ENCODE peak calls at places on chromosomes 11 and 22, in ten cellular contexts. L is mucosa of descending colon, J is fibroblast of lung, N is Peyer's patch, W is heart left ventricle, V is AG04450, H is lung, G is right atrium auricular region, T is cardiac fibroblast, K is fibroblast of mammary gland. F is an unnamed sample.

GRCh38 chr11:67301951-67302516 is 1.3 kb upstream of the SSH3 start:
- DNase-seq in L (peak), J (peak), N (no peak), W (peak), V (peak), H (no peak), G (peak), T (peak), K (peak), F (no peak)

GRCh38 chr11:10693509-10694071 is at the start of gene IRAG1:
- DNase-seq in L (peak), J (peak), N (no peak), W (peak), V (peak), H (no peak), G (no peak), T (peak), K (peak), F (no peak)

GRCh38 chr11:43904737-43905515 is 24.3 kb downstream of the ALKBH3 start:
- DNase-seq in L (no peak), J (peak), N (no peak), W (no peak), V (no peak), H (no peak), G (no peak), T (peak), K (peak), F (peak)

GRCh38 chr11:70735976-70736375 is 337.6 kb downstream of the CTTN start:
- DNase-seq in L (no peak), J (no peak), N (no peak), W (no peak), V (no peak), H (no peak), G (no peak), T (no peak), K (no peak), F (no peak)

GRCh38 chr11:40354121-40354520 is 1105.3 kb downstream of the LRRC4C start:
- DNase-seq in L (no peak), J (no peak), N (no peak), W (no peak), V (no peak), H (no peak), G (no peak), T (no peak), K (no peak), F (no peak)

GRCh38 chr22:22810018-22810427 is 77.6 kb upstream of the IGLL5 start:
- DNase-seq in L (peak), J (peak), N (peak), W (no peak), V (no peak), H (peak), G (no peak), T (peak), K (no peak), F (no peak)

GRCh38 chr11:127993788-127994187 is 593.6 kb downstream of the ETS1 start:
- DNase-seq in L (no peak), J (no peak), N (no peak), W (no peak), V (no peak), H (no peak), G (no peak), T (no peak), K (no peak), F (no peak)

GRCh38 chr11:100546714-100547113 is 140.4 kb upstream of the ARHGAP42 start:
- DNase-seq in L (peak), J (peak), N (no peak), W (no peak), V (no peak), H (no peak), G (no peak), T (peak), K (peak), F (peak)

GRCh38 chr22:18005201-18005926 is 19.0 kb downstream of the MICAL3 start:
- DNase-seq in L (no peak), J (no peak), N (peak), W (no peak), V (no peak), H (no peak), G (no peak), T (no peak), K (no peak), F (no peak)

GRCh38 chr22:29872989-29873388 is 10.0 kb upstream of the MTMR3 start:
- DNase-seq in L (no peak), J (no peak), N (no peak), W (no peak), V (no peak), H (no peak), G (no peak), T (no peak), K (no peak), F (no peak)

GRCh38 chr22:26553056-26553752 is 36.7 kb downstream of the TPST2 start:
- DNase-seq in L (no peak), J (peak), N (no peak), W (no peak), V (peak), H (no peak), G (no peak), T (peak), K (peak), F (peak)

GRCh38 chr11:45933846-45934579 is 11.6 kb downstream of the LARGE2 start:
- DNase-seq in L (no peak), J (no peak), N (no peak), W (no peak), V (no peak), H (no peak), G (no peak), T (no peak), K (no peak), F (no peak)
- H3K4me3 ChIP-seq in L (no peak), J (no peak), N (no peak), W (no peak), V (no peak), H (no peak), G (no peak), T (no peak), K (no peak), F (no peak)

GRCh38 chr11:86202013-86202336 is 42.6 kb upstream of the EED start:
- DNase-seq in L (no peak), J (no peak), N (no peak), W (no peak), V (no peak), H (no peak), G (no peak), T (no peak), K (no peak), F (no peak)
- H3K4me3 ChIP-seq in L (no peak), J (peak), N (peak), W (no peak), V (no peak), H (no peak), G (peak), T (no peak), K (peak), F (no peak)

DNA sequence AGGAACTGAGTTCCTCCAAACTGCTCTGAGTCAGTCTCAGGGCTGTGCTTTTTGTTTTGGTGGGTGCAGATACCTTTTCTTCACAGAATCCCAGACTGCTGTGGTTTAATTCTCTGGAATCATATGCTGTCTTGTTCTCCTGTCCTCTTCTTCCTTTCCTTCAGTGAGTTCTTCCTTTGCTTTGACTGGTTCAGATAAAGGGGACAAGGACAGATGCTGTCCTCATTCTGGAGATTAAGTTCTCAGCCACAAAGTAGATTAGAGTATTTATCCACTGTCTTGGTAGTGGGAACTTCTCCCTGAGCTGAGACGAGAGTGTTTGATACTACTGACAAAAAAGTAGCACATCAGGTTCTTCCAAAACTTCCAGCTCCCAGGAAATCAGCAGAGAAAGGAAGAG is 13.3 kb downstream of the ZDHHC5 start:
- DNase-seq in L (no peak), J (no peak), N (no peak), W (no peak), V (no peak), H (no peak), G (no peak), T (no peak), K (no peak), F (no peak)
- H3K4me3 ChIP-seq in L (no peak), J (no peak), N (no peak), W (no peak), V (no peak), H (no peak), G (no peak), T (no peak), K (no peak), F (no peak)

GRCh38 chr11:109553284-109553683 is 131.3 kb downstream of the C11orf87 start:
- DNase-seq in L (no peak), J (no peak), N (no peak), W (no peak), V (no peak), H (no peak), G (no peak), T (no peak), K (no peak), F (no peak)
- H3K4me3 ChIP-seq in L (no peak), J (no peak), N (no peak), W (no peak), V (no peak), H (no peak), G (no peak), T (no peak), K (no peak), F (no peak)

GRCh38 chr22:41417622-41418390 is 28.8 kb downstream of the TOB2 start:
- DNase-seq in L (peak), J (peak), N (no peak), W (peak), V (no peak), H (peak), G (peak), T (peak), K (no peak), F (no peak)

GRCh38 chr22:41418717-41419116 is 27.9 kb downstream of the TOB2 start:
- DNase-seq in L (no peak), J (no peak), N (no peak), W (no peak), V (no peak), H (no peak), G (no peak), T (no peak), K (no peak), F (no peak)

GRCh38 chr22:41410311-41410751 is 28.6 kb downstream of the TEF start:
- DNase-seq in L (no peak), J (no peak), N (no peak), W (peak), V (no peak), H (peak), G (peak), T (no peak), K (no peak), F (no peak)

GRCh38 chr22:41411021-41411851 is 29.5 kb downstream of the TEF start:
- DNase-seq in L (no peak), J (no peak), N (no peak), W (no peak), V (no peak), H (no peak), G (peak), T (no peak), K (no peak), F (no peak)

DNA sequence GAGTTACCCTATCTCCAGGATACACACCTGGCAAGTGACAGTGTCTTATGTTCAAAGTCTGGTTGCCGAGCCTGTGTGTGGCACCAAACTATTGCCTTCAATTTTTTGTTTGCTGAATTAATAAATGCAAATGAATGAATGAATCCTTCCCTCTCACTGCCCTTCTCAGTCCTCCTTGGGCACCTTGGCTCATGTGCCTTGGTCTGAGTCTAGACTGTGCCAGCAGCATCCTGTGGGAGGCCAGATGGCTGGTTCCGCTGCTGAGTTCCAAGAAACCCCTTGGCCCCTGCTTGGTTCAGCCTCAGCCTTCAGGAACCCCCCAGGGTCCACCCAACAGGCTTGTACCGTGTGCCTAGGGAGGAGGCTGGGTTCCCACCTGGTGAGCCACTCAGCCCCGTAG is 31.0 kb downstream of the TOB2 start:
- DNase-seq in L (no peak), J (no peak), N (no peak), W (no peak), V (no peak), H (no peak), G (no peak), T (no peak), K (no peak), F (no peak)
- H3K4me3 ChIP-seq in L (no peak), J (no peak), N (no peak), W (no peak), V (no peak), H (no peak), G (peak), T (no peak), K (no peak), F (no peak)

DNA sequence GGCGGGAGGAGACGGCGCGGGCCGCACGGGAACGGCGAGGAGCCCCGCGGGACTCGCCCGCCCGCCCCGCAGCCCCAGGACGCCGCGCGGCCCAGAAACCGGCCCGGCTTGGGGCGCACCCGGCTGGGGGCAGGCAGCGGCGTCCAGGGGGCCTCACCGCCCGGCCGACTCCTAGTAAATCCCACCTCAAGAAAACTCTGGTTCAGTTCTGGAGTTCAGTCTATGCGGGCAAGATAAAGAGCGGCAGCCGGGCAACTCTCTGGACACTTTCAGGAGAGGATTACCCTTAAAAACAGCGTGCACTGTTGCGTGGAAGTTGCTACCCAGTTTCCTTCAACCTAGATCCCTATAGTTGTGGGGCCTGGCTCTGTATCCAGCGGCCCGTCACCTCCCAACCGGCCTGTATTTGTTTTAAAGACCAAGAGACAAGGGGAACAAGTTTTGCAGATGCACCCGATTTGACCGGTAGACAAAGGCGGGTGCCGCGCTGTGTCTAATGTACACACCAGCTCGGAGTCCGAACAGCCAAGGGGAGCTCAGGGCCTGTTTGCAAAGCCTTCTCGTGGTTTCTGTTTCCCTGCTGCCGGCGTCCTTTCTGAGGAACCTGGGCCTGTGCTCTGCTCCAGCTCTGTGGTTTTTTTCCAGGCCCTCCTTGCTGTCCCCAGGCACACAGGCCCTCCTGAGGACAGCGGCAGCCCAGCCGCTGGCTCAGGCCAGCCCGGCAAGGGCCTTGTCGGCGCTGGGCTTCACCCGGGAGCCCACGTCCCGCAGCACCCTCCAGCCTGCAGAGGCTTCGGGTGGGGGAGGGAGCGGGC is 1.1 kb downstream of the TBX1 start:
- DNase-seq in L (no peak), J (no peak), N (no peak), W (no peak), V (no peak), H (no peak), G (no peak), T (no peak), K (peak), F (no peak)
- H3K4me3 ChIP-seq in L (no peak), J (no peak), N (no peak), W (no peak), V (no peak), H (no peak), G (no peak), T (no peak), K (peak), F (peak)

GRCh38 chr11:441418-442274 is at the start of gene ANO9:
- DNase-seq in L (peak), J (no peak), N (peak), W (no peak), V (no peak), H (peak), G (no peak), T (no peak), K (no peak), F (no peak)
- H3K4me3 ChIP-seq in L (peak), J (no peak), N (peak), W (no peak), V (no peak), H (no peak), G (peak), T (no peak), K (no peak), F (no peak)

F was measured in skeletal muscle cell.